ENCODE peak calls at places on chromosomes 11 and 22, in six cellular contexts. X is H1, O is WTC11, J is GM12878, L is K562, A is HepG2. B is an unnamed sample.

GRCh38 chr11:125874556-125875124 is 12.8 kb upstream of the HYLS1 start:
- DNase-seq in X (peak), J (no peak), A (peak), O (peak), L (peak), B (peak)

GRCh38 chr11:10594407-10594806 is 25.9 kb upstream of the LYVE1 start:
- DNase-seq in A (no peak), L (no peak), O (no peak), X (no peak), J (no peak), B (no peak)

GRCh38 chr11:62645660-62645933 is 816 bp downstream of the GANAB start:
- DNase-seq in X (no peak), J (no peak), A (no peak), L (no peak), O (no peak), B (no peak)

GRCh38 chr11:26571861-26572654 is at the start of gene MUC15:
- DNase-seq in A (no peak), L (no peak), X (no peak), O (no peak), J (no peak), B (peak)

GRCh38 chr11:115561116-115561515 is 56.9 kb upstream of the CADM1 start:
- DNase-seq in J (no peak), A (no peak), L (no peak), X (no peak), O (no peak), B (no peak)

GRCh38 chr11:75400110-75400865 is 970 bp downstream of the RPS3 start:
- DNase-seq in L (no peak), O (no peak), J (no peak), X (no peak), A (peak), B (no peak)

GRCh38 chr11:57646221-57646620 is 3.5 kb downstream of the YPEL4 start:
- DNase-seq in O (no peak), L (no peak), A (no peak), X (peak), J (no peak), B (no peak)

GRCh38 chr11:31921066-31921465 is 109.9 kb upstream of the PAX6 start:
- DNase-seq in J (no peak), X (no peak), L (no peak), A (no peak), O (no peak), B (no peak)

GRCh38 chr11:117081908-117082307 is 16.3 kb downstream of the SIK3 start:
- DNase-seq in J (no peak), O (no peak), X (no peak), A (no peak), L (no peak), B (no peak)

GRCh38 chr11:3969613-3970012 is 114.1 kb downstream of the STIM1 start:
- DNase-seq in J (no peak), A (no peak), X (no peak), O (no peak), L (no peak), B (no peak)

GRCh38 chr11:35418847-35419712 is at the start of gene SLC1A2:
- DNase-seq in X (peak), O (peak), J (no peak), L (no peak), A (no peak), B (peak)

GRCh38 chr22:48240935-48241230 is 1478.4 kb downstream of the TBC1D22A start:
- DNase-seq in A (no peak), X (peak), L (no peak), O (no peak), J (no peak), B (no peak)

GRCh38 chr11:15988693-15989231 is 367.6 kb downstream of the SOX6 start:
- DNase-seq in A (no peak), X (peak), J (no peak), L (no peak), O (peak), B (peak)

GRCh38 chr11:20056109-20057054 is 103.9 kb downstream of the DBX1 start:
- DNase-seq in O (no peak), A (no peak), J (no peak), X (no peak), L (no peak), B (no peak)

GRCh38 chr11:41456288-41456687 is 3.2 kb downstream of the LRRC4C start:
- DNase-seq in O (no peak), A (no peak), J (no peak), X (no peak), L (no peak), B (peak)

GRCh38 chr11:35111171-35112055 is 27.6 kb upstream of the CD44 start:
- DNase-seq in J (no peak), A (no peak), X (no peak), L (peak), O (no peak), B (no peak)

GRCh38 chr22:50326225-50326958 is 420 bp downstream of the DENND6B start:
- DNase-seq in J (no peak), A (no peak), X (no peak), L (no peak), O (peak), B (no peak)

DNA sequence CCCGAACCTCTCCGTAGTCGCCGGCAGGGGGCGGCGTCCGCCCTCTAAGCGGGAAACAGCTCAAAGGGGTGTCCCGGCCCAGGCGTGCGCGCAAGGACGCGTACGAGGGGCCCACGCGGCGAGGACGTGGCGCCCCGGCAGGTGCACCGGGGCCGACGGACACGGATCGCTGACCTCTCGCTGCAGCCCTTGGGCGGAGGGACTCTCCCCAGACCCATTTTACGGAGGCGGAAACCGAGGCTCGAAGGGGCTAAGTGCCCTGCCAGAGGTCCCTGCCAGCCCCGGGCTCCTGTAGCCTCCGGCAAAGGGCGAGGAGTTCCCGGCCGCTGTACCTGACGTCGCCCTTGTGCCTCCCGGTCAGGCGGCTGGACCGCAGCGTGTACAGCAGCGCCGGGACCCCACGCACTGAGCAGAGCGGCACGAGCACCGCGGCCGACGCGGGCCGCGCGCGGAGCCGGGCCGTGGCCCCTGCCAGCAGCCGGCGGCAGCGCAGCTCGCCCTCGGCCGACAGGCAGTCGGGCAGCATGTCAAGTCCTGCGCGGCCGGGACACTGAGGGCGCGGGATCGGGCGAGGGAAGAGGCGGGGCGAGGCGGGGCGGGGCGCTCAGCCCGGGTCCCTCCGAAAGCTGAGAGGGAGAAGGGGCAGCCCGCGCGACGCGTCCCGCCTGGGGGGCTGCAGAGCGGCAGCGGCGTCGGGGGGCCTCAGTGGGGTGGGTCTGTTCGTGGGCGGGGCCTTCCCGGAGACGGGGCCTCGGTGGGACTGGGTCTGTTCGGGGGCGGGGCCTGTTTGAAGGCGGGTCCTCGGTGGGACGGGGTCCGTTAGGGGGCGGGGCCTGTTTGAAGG is at the start of gene NUDT8:
- DNase-seq in O (peak), A (peak), X (peak), J (peak), L (peak), B (peak)
- TF ChIP-seq CREB1 in O (no peak), A (no peak), X (peak), J (peak), L (no peak), B (peak)

DNA sequence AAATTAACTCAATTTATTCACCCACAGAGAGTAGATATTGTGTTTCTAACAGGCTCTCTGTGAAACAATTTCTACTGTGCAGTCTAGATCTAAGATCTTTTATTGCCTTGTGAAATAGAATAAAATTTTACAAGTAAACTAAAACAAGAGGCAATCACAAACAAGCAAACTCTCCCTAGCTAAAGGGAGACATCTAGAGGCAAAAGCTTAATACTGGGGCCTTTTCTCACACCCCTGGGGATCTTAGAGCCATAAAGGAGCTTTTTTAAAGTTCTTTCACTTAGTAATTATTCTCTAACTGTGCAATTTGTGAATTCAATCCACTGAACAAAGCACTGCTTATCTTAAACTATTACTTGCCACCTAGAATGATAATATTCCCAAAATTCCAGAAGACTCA is 19.7 kb downstream of the ALG9 start:
- DNase-seq in J (no peak), A (peak), X (no peak), O (no peak), L (no peak), B (peak)
- TF ChIP-seq CREB1 in J (no peak), A (no peak), X (no peak), O (no peak), L (no peak), B (no peak)

DNA sequence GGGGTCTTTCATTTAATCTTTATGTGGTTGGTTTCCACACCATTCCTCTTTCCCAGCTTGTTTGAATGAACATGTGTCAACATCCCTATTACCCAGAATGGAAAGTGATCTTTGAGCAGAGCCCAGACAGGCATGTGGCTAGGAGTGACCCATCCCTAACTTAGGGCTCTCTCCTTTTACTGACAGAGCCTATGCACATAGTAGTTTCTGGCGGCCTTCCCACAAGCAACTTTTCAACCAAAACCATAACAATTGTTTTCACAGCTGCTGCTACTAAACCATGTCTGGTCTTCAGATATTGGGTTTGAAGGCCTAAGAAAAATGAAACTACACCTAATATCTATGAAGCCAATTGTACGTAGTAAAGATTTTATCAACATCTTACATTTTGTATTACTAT is 107.4 kb downstream of the TENM4 start:
- DNase-seq in L (no peak), O (no peak), A (no peak), J (no peak), X (no peak), B (no peak)
- TF ChIP-seq CREB1 in L (no peak), O (no peak), A (no peak), J (no peak), X (no peak), B (no peak)

GRCh38 chr22:40410731-40411505 is 40.5 kb downstream of the SGSM3 start:
- DNase-seq in A (no peak), X (no peak), O (no peak), J (no peak), L (no peak), B (no peak)
- TF ChIP-seq CREB1 in A (no peak), X (no peak), O (no peak), J (no peak), L (no peak), B (no peak)

DNA sequence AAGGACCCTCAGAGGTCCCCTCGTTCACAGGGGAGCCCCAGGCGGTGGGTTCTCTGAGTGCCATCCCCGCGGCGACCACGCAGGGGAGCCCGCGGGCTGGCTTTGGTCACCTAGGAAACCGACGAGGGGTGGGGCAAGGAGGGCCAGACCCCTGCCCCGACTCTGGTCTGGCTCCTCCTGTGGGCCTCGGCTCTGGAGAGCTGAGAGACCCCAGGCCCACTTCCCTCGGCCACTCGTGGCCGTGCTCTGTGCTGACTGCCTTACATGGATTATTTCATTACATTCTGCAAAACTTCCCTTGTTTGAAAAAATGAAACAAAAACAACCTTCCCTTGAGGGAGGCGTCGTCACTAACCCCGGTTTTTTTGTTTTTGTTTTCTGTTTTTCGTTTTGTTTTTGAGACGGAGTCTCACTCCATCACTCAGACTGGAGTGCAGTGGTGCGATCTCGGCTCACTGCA is 15.2 kb upstream of the CYTH4 start:
- DNase-seq in A (no peak), J (no peak), O (peak), X (peak), L (peak), B (peak)
- TF ChIP-seq CREB1 in A (no peak), J (no peak), O (no peak), X (no peak), L (no peak), B (no peak)

GRCh38 chr22:42269407-42270177 is 861 bp downstream of the TCF20 start:
- DNase-seq in J (no peak), L (peak), X (peak), O (peak), A (peak), B (peak)
- TF ChIP-seq CREB1 in J (no peak), L (no peak), X (peak), O (no peak), A (no peak), B (no peak)

GRCh38 chr22:39144101-39144815 is 8.2 kb downstream of the CBX7 start:
- DNase-seq in X (no peak), J (peak), A (no peak), O (no peak), L (no peak), B (peak)
- TF ChIP-seq CREB1 in X (no peak), J (peak), A (no peak), O (no peak), L (no peak), B (no peak)

GRCh38 chr11:13368041-13368446 is 90.5 kb downstream of the BMAL1 start:
- DNase-seq in A (peak), O (no peak), J (no peak), X (no peak), L (no peak), B (no peak)
- TF ChIP-seq CREB1 in A (no peak), O (no peak), J (no peak), X (no peak), L (no peak), B (no peak)

GRCh38 chr22:46038516-46039430 is 61.8 kb upstream of the WNT7B start:
- DNase-seq in X (no peak), A (no peak), L (no peak), J (no peak), O (peak), B (no peak)

GRCh38 chr22:46038174-46038487 is 61.2 kb upstream of the WNT7B start:
- DNase-seq in L (no peak), X (no peak), A (no peak), J (no peak), O (no peak), B (no peak)

GRCh38 chr22:46040471-46041465 is 63.8 kb upstream of the WNT7B start:
- DNase-seq in O (peak), A (no peak), J (no peak), X (no peak), L (no peak), B (no peak)

GRCh38 chr22:46041642-46042041 is 64.7 kb upstream of the WNT7B start:
- DNase-seq in X (no peak), J (no peak), O (peak), A (no peak), L (no peak), B (no peak)

DNA sequence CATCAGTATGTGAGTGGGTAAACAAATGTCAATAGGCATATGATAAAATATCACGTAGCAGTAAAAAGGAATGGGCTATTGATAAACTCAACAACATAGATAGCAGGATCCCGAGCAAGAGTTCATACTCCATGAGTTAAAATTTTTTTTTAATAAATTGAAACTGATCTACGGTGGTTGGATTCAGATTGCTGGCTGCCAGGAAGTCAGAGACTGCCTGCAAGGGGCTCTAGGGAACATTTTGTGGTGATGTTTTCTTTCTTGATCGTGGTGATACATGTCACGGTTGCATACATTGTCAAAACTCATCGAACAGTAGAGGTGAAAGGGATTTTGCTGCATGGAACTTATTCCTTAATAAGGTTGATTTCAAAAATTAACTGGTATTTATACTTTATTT is 62.6 kb upstream of the WNT7B start:
- DNase-seq in X (no peak), J (no peak), L (no peak), A (no peak), O (no peak), B (no peak)
- TF ChIP-seq CREB1 in X (no peak), J (no peak), L (no peak), A (no peak), O (no peak), B (no peak)

DNA sequence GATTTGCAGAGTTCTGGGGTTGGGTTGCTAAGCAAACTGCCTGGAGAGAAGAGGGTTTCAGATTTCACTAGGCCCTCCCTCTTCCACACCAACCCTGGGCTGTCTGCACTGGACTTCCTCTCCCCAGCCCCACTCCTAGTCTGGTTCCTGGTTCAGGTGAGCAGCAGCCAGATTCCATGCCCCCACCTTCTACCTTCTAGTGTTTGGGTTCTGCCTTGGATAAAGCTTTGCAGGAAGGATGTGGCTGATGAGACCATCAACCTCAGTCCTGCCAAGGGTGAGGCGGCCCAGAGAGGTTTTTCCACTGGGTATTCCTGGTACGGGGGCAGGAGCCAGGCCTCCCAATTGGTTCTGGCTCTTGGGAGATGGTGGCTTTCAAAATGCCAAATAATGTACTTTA is 68.3 kb downstream of the BCR start:
- DNase-seq in O (no peak), X (no peak), L (peak), J (no peak), A (peak), B (peak)
- TF ChIP-seq CREB1 in O (no peak), X (no peak), L (no peak), J (no peak), A (no peak), B (no peak)